ENCODE peak calls at places on chromosomes 11 and 22, in eight cellular contexts. Y is astrocyte; A is CD8-positive, alpha-beta T cell; R is upper lobe of right lung; B is colonic mucosa; I is GM23338; N is cardiac muscle cell; F is PC-9. S is an unnamed sample.

GRCh38 chr11:61667684-61668320 is 12.4 kb upstream of the DAGLA start:
- DNase-seq in Y (no peak), N (no peak), F (peak; percentile 30), I (no peak), B (no peak), R (no peak), A (no peak), S (no peak)

GRCh38 chr11:46294365-46295309 is 17.2 kb downstream of the CREB3L1 start:
- DNase-seq in N (peak; percentile 59), A (no peak), B (no peak), F (peak; percentile 78), Y (peak; percentile 97), R (no peak), I (peak; percentile 92), S (no peak)

GRCh38 chr22:44572414-44573207 is 74.6 kb upstream of the RTL6 start:
- DNase-seq in F (no peak), R (peak; percentile 57), A (no peak), Y (no peak), B (no peak), I (no peak), N (no peak), S (no peak)

GRCh38 chr11:66848671-66849500 is 5.6 kb downstream of the RCE1 start:
- DNase-seq in R (no peak), F (no peak), N (no peak), I (no peak), Y (no peak), B (no peak), A (no peak), S (no peak)

GRCh38 chr11:2541881-2542361 is 97.1 kb downstream of the KCNQ1 start:
- DNase-seq in N (no peak), B (no peak), R (peak; percentile 55), Y (no peak), A (no peak), F (no peak), I (no peak), S (no peak)

GRCh38 chr22:35510481-35510934 is 30.1 kb upstream of the RASD2 start:
- DNase-seq in A (no peak), R (no peak), Y (peak; percentile 29), N (no peak), F (peak; percentile 25), B (no peak), I (no peak), S (no peak)

GRCh38 chr22:49368221-49368975 is 459.3 kb downstream of the BRD1 start:
- DNase-seq in B (peak; percentile 2), N (no peak), I (no peak), R (peak; percentile 40), A (no peak), Y (no peak), F (no peak), S (no peak)

GRCh38 chr11:57982763-57983162 is 40.9 kb upstream of the OR9Q1 start:
- DNase-seq in R (no peak), F (no peak), I (no peak), A (no peak), N (no peak), B (no peak), Y (no peak), S (no peak)

GRCh38 chr11:17722000-17722643 is 2.8 kb downstream of the MYOD1 start:
- DNase-seq in N (no peak), B (no peak), R (no peak), I (peak; percentile 82), A (no peak), F (no peak), Y (no peak), S (no peak)

GRCh38 chr11:69374110-69374981 is 80.4 kb downstream of the MYEOV start:
- DNase-seq in F (no peak), I (no peak), A (no peak), N (no peak), Y (no peak), R (peak; percentile 60), B (peak; percentile 74), S (no peak)

GRCh38 chr22:18954333-18954732 is 18.2 kb upstream of the PRODH start:
- DNase-seq in Y (no peak), A (peak; percentile 55), B (peak; percentile 55), N (peak; percentile 79), I (peak; percentile 79), R (peak; percentile 84), F (no peak), S (no peak)

GRCh38 chr11:103069367-103069766 is 22.6 kb downstream of the DCUN1D5 start:
- DNase-seq in N (no peak), Y (no peak), A (no peak), B (no peak), R (no peak), I (no peak), F (no peak), S (no peak)

GRCh38 chr11:103070142-103070541 is 21.8 kb downstream of the DCUN1D5 start:
- DNase-seq in R (no peak), I (no peak), N (no peak), A (no peak), F (no peak), Y (no peak), B (no peak), S (no peak)

GRCh38 chr11:103067118-103067517 is 24.8 kb downstream of the DCUN1D5 start:
- DNase-seq in R (no peak), B (no peak), I (no peak), A (no peak), F (no peak), Y (no peak), N (no peak), S (no peak)

DNA sequence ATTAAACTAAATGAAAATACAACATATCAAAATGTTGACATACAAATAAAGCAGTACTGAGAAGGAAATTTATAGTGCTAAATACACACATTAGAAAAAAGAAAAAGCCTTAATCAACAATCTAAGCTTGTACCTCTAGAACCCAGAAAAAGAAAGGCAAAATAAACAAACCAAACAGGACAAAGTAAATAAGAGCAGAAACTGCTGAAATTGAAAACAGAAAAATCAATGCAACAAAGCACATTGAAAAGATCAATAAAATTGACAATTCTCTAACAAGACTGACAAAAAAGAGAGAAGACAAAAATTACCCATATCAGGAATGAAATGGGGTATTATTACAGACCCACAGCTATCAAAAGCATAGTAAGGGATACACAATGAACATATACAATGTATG is 21.0 kb downstream of the DCUN1D5 start:
- DNase-seq in B (no peak), Y (no peak), R (no peak), A (no peak), I (no peak), N (no peak), F (no peak), S (no peak)
- TF ChIP-seq CTCF in B (no peak), Y (no peak), R (no peak), A (no peak), I (no peak), N (no peak), F (no peak), S (no peak)

DNA sequence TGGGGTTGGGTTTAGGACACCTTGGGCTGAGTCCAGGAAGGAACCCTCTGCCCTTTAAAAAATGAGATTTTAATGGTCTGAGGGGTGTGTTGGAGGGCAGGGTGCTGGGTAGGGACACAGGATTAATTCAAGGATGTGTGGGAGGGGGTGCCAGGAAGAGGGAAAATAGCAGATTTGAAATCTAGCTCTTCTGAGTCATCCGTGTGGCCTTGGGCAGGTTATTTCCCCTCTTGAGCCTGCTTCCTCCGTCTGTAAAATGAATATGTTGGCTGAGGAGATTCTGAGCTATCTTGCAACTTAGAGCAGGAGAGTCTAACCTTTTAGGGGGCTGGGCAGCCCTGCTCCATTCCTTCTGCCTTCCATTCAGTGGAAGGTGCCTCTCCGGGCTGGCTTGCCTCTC is 3.0 kb downstream of the TSPAN18 start:
- DNase-seq in I (no peak), N (no peak), B (no peak), F (no peak), A (no peak), R (no peak), Y (no peak), S (no peak)
- H3K4me1 ChIP-seq in I (peaks cover 75% of the 10 kb centered on the region), N (peaks cover 58% of the 10 kb centered on the region), B (no peaks in the 10 kb centered on the region), F (no peaks in the 10 kb centered on the region), A (peaks cover 18% of the 10 kb centered on the region), R (peaks cover 23% of the 10 kb centered on the region), Y (no peaks in the 10 kb centered on the region), S (peaks cover 30% of the 10 kb centered on the region)

DNA sequence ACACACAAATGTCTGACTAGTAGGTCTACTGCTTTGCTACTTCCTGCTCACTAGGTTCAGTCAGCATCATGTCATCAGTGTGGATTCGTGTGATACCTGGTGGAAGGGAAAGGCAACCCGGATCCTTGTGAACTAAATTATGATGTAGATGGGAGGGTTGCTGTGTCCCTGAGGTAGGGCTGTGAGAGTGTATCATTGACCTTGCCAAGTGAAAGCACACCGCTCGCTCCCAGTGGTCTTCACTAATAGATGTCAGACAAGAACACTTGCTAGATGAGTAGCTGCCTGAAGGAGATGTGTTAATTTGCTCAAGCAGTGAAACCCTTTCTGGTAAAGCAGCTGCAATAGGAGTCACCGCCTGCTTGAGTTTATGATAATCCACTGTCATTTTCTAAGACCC is 119.4 kb downstream of the WNT7B start:
- DNase-seq in Y (no peak), F (no peak), R (no peak), B (no peak), N (no peak), A (no peak), I (no peak), S (no peak)
- TF ChIP-seq CTCF in Y (no peak), F (no peak), R (no peak), B (no peak), N (no peak), A (no peak), I (no peak), S (no peak)

GRCh38 chr11:68355471-68355870 is 43.1 kb downstream of the LRP5 start:
- DNase-seq in Y (no peak), N (no peak), B (no peak), I (no peak), R (peak; percentile 58), F (no peak), A (no peak), S (no peak)
- H3K4me1 ChIP-seq in Y (peaks cover 29% of the 10 kb centered on the region), N (no peaks in the 10 kb centered on the region), B (peaks cover 4% of the 10 kb centered on the region), I (peaks cover 3% of the 10 kb centered on the region), R (peaks cover 21% of the 10 kb centered on the region), F (peaks cover 33% of the 10 kb centered on the region), A (no peaks in the 10 kb centered on the region), S (peaks cover 46% of the 10 kb centered on the region)